ENCODE peak calls at places on chromosomes 5 and 9, in nine cellular contexts. S is stomach; T is activated effector memory CD4-positive, alpha-beta T cell treated with Interleukin-2 at 50 U/mL for 16 hours; P is T-helper 2 cell; I is NCI-H2081; R is ACHN; Y is nephron progenitor cell; Z is tibial nerve; B is hippocampal formation. K is an unnamed sample.

GRCh38 chr9:14829204-14829603 is 81.0 kb downstream of the FREM1 start:
- DNase-seq in P (no peak), B (no peak), T (no peak), S (no peak), Z (no peak), Y (no peak), I (no peak), R (no peak), K (no peak)

GRCh38 chr5:169460123-169460522 is 123.5 kb upstream of the SPDL1 start:
- DNase-seq in B (no peak), I (no peak), S (no peak), T (no peak), P (no peak), R (no peak), Y (no peak), Z (no peak), K (no peak)

GRCh38 chr5:132839426-132840301 is 9.2 kb upstream of the SHROOM1 start:
- DNase-seq in B (no peak), P (no peak), Z (no peak), R (no peak), Y (no peak), T (no peak), I (no peak), S (no peak), K (no peak)

GRCh38 chr9:10146517-10147331 is 466.1 kb downstream of the PTPRD start:
- DNase-seq in R (no peak), Y (no peak), B (no peak), T (no peak), I (no peak), P (no peak), S (no peak), Z (no peak), K (no peak)

GRCh38 chr9:120386390-120387131 is 193.4 kb downstream of the CDK5RAP2 start:
- DNase-seq in B (no peak), P (no peak), Y (no peak), R (no peak), T (no peak), Z (no peak), S (peak; percentile 32), I (peak; percentile 93), K (peak; percentile 35)

GRCh38 chr9:121278535-121279169 is 10.7 kb downstream of the GSN start:
- DNase-seq in Y (peak; percentile 47), R (peak; percentile 71), Z (peak; percentile 63), P (peak; percentile 75), S (peak; percentile 58), I (peak; percentile 5), B (peak; percentile 50), T (no peak), K (peak; percentile 2)

GRCh38 chr5:172852490-172853354 is 18.7 kb downstream of the ERGIC1 start:
- DNase-seq in B (no peak), S (peak; percentile 70), I (no peak), Y (no peak), P (peak; percentile 62), R (no peak), T (no peak), Z (no peak), K (no peak)

GRCh38 chr9:71944754-71945409 is 33.4 kb downstream of the C9orf85 start:
- DNase-seq in P (no peak), R (no peak), B (no peak), Y (no peak), T (no peak), S (no peak), I (no peak), Z (no peak), K (no peak)

GRCh38 chr9:76403352-76403751 is 9.1 kb upstream of the RFK start:
- DNase-seq in Y (no peak), B (peak; percentile 33), R (peak; percentile 86), T (no peak), I (peak; percentile 14), P (peak; percentile 75), S (no peak), Z (no peak), K (no peak)

GRCh38 chr9:32581512-32582143 is 8.7 kb upstream of the NDUFB6 start:
- DNase-seq in P (peak; percentile 63), T (no peak), R (peak; percentile 59), Z (no peak), I (peak; percentile 75), B (peak; percentile 76), Y (peak; percentile 29), S (no peak), K (no peak)

GRCh38 chr5:137466888-137467287 is 32.2 kb downstream of the SPOCK1 start:
- DNase-seq in T (no peak), S (no peak), R (no peak), Y (no peak), I (no peak), B (peak; percentile 22), P (no peak), Z (no peak), K (no peak)

GRCh38 chr9:128729766-128730517 is 6.0 kb upstream of the ZDHHC12 start:
- DNase-seq in S (no peak), Y (no peak), R (no peak), P (no peak), T (no peak), Z (no peak), B (no peak), I (no peak), K (peak; percentile 81)

GRCh38 chr9:130129425-130130061 is 42.7 kb upstream of the NCS1 start:
- DNase-seq in B (peak; percentile 27), S (no peak), P (peak; percentile 45), R (no peak), T (peak; percentile 12), Z (no peak), Y (no peak), I (no peak), K (no peak)

GRCh38 chr5:92969781-92970237 is 611.2 kb downstream of the NR2F1-AS1 start:
- DNase-seq in Y (no peak), P (no peak), R (no peak), Z (no peak), S (no peak), I (no peak), B (peak; percentile 84), T (no peak), K (no peak)

GRCh38 chr5:153276151-153276550 is 214.3 kb upstream of the GRIA1 start:
- DNase-seq in S (no peak), I (no peak), P (peak; percentile 16), Z (no peak), B (no peak), T (no peak), R (peak; percentile 42), Y (peak; percentile 86), K (no peak)

GRCh38 chr9:2477755-2478154 is 143.8 kb upstream of the VLDLR start:
- DNase-seq in Y (no peak), R (no peak), B (no peak), S (no peak), I (peak; percentile 35), Z (no peak), P (no peak), T (no peak), K (no peak)

GRCh38 chr9:85534340-85534739 is 207.4 kb downstream of the AGTPBP1 start:
- DNase-seq in T (no peak), B (no peak), Z (no peak), Y (no peak), I (no peak), S (no peak), R (no peak), P (no peak), K (no peak)

GRCh38 chr5:148922606-148923005 is 96.2 kb downstream of the ADRB2 start:
- DNase-seq in S (no peak), P (no peak), B (no peak), R (no peak), I (no peak), Y (no peak), T (no peak), Z (no peak), K (no peak)

GRCh38 chr5:144191998-144192397 is 21.3 kb downstream of the KCTD16 start:
- DNase-seq in S (no peak), Z (no peak), I (no peak), Y (no peak), R (peak; percentile 83), B (peak; percentile 30), P (peak; percentile 91), T (no peak), K (no peak)

GRCh38 chr5:179261301-179262125 is 83.7 kb downstream of the ADAMTS2 start:
- DNase-seq in P (no peak), Y (peak; percentile 52), S (peak; percentile 17), B (no peak), Z (no peak), I (no peak), T (no peak), R (no peak), K (no peak)

GRCh38 chr9:129435272-129435671 is 185.6 kb downstream of the C9orf50 start:
- DNase-seq in S (peak; percentile 52), B (no peak), T (no peak), R (no peak), P (no peak), Z (no peak), Y (no peak), I (no peak), K (no peak)

GRCh38 chr9:25427290-25427689 is 251.0 kb downstream of the TUSC1 start:
- DNase-seq in S (no peak), R (no peak), Z (no peak), B (no peak), T (no peak), Y (no peak), I (no peak), P (no peak), K (no peak)

GRCh38 chr5:98767563-98767962 is 5.9 kb upstream of the RGMB start:
- DNase-seq in I (no peak), Z (no peak), P (no peak), Y (no peak), R (no peak), B (peak; percentile 56), S (no peak), T (no peak), K (no peak)

GRCh38 chr5:148962761-148963324 is 100.0 kb downstream of the SH3TC2 start:
- DNase-seq in P (no peak), Z (no peak), B (no peak), T (no peak), R (no peak), Y (no peak), S (no peak), I (no peak), K (no peak)

GRCh38 chr9:2872941-2873323 is 29.0 kb upstream of the PUM3 start:
- DNase-seq in T (peak; percentile 20), R (no peak), B (no peak), I (no peak), P (peak; percentile 92), S (no peak), Z (no peak), Y (no peak), K (no peak)

GRCh38 chr5:98714710-98715109 is 58.8 kb upstream of the RGMB start:
- DNase-seq in T (no peak), Y (no peak), Z (no peak), I (no peak), S (no peak), P (no peak), R (no peak), B (no peak), K (no peak)

GRCh38 chr9:18314321-18314720 is 159.6 kb upstream of the ADAMTSL1 start:
- DNase-seq in I (no peak), Z (no peak), S (no peak), B (no peak), R (no peak), T (no peak), P (no peak), Y (no peak), K (no peak)

GRCh38 chr5:73204302-73204701 is 31.3 kb downstream of the TMEM174 start:
- DNase-seq in T (no peak), P (no peak), Y (no peak), B (no peak), Z (no peak), I (peak; percentile 84), S (no peak), R (no peak), K (no peak)

GRCh38 chr9:129640871-129641750 is 840 bp downstream of the ASB6 start:
- DNase-seq in P (no peak), I (no peak), R (no peak), Y (no peak), Z (no peak), B (no peak), T (no peak), S (no peak), K (no peak)

GRCh38 chr5:18243846-18244245 is 609.6 kb downstream of the TAF11L14 start:
- DNase-seq in P (no peak), T (no peak), S (no peak), I (no peak), B (no peak), Y (no peak), R (no peak), Z (no peak), K (no peak)

GRCh38 chr5:177498013-177498847 is 826 bp upstream of the PDLIM7 start:
- DNase-seq in I (no peak), B (no peak), R (no peak), Y (peak; percentile 63), Z (no peak), P (no peak), S (peak; percentile 45), T (no peak), K (no peak)